ENCODE peak calls at places on chromosomes 6 and 20, in six cellular contexts. L, V, M, O, R and A are unnamed samples.

GRCh38 chr6:13302291-13302690 is 26.0 kb downstream of the TBC1D7 start:
- DNase-seq in L (peak), V (no peak), M (no peak), O (no peak), R (no peak), A (peak)

GRCh38 chr6:137820952-137821351 is 46.1 kb upstream of the TNFAIP3 start:
- DNase-seq in L (peak), V (no peak), M (no peak), O (no peak), R (no peak), A (no peak)

GRCh38 chr6:134047124-134047523 is 5.3 kb downstream of the SLC2A12 start:
- DNase-seq in L (no peak), V (no peak), M (no peak), O (no peak), R (no peak), A (no peak)

GRCh38 chr20:58984691-58985090 is 3.6 kb downstream of the NELFCD start:
- DNase-seq in L (no peak), V (no peak), M (peak), O (no peak), R (no peak), A (no peak)

GRCh38 chr20:48846516-48847492 is 19.0 kb upstream of the PREX1 start:
- DNase-seq in L (peak), V (peak), M (no peak), O (no peak), R (no peak), A (no peak)

GRCh38 chr6:134223761-134224445 is 94.0 kb downstream of the SGK1 start:
- DNase-seq in L (peak), V (no peak), M (no peak), O (no peak), R (no peak), A (no peak)

GRCh38 chr6:5712349-5713215 is 294.1 kb downstream of the NRN1 start:
- DNase-seq in L (no peak), V (no peak), M (no peak), O (no peak), R (no peak), A (peak)

GRCh38 chr20:12180107-12180661 is 262.5 kb downstream of the BTBD3 start:
- DNase-seq in L (no peak), V (no peak), M (no peak), O (no peak), R (no peak), A (no peak)

GRCh38 chr6:86961432-86962200 is 24.3 kb downstream of the HTR1E start:
- DNase-seq in L (no peak), V (no peak), M (no peak), O (no peak), R (no peak), A (no peak)

GRCh38 chr6:162728706-162729105 is 932 bp downstream of the PACRG start:
- DNase-seq in L (no peak), V (no peak), M (no peak), O (no peak), R (no peak), A (no peak)

GRCh38 chr6:5159162-5159561 is 74.0 kb downstream of the PPP1R3G start:
- DNase-seq in L (no peak), V (no peak), M (no peak), O (no peak), R (no peak), A (no peak)

GRCh38 chr6:52335576-52335975 is 26.4 kb upstream of the PAQR8 start:
- DNase-seq in L (no peak), V (no peak), M (peak), O (no peak), R (no peak), A (no peak)

GRCh38 chr20:59661141-59661540 is 56.8 kb downstream of the PHACTR3 start:
- DNase-seq in L (no peak), V (no peak), M (peak), O (no peak), R (no peak), A (peak)

GRCh38 chr6:32954983-32955802 is 2.3 kb upstream of the HLA-DMA start:
- DNase-seq in L (peak), V (no peak), M (peak), O (peak), R (no peak), A (no peak)

GRCh38 chr6:79756496-79756895 is 125.4 kb downstream of the SH3BGRL2 start:
- DNase-seq in L (no peak), V (no peak), M (no peak), O (no peak), R (no peak), A (no peak)

GRCh38 chr20:35006531-35006971 is 50.9 kb downstream of the MYH7B start:
- DNase-seq in L (no peak), V (no peak), M (no peak), O (no peak), R (no peak), A (no peak)

GRCh38 chr6:148524509-148524908 is 181.9 kb downstream of the SASH1 start:
- DNase-seq in L (peak), V (no peak), M (no peak), O (no peak), R (no peak), A (no peak)

GRCh38 chr20:62887860-62888239 is 26.2 kb upstream of the TCFL5 start:
- DNase-seq in L (no peak), V (no peak), M (no peak), O (no peak), R (no peak), A (no peak)

GRCh38 chr6:126535138-126535537 is 195.2 kb downstream of the CENPW start:
- DNase-seq in L (no peak), V (no peak), M (no peak), O (no peak), R (no peak), A (no peak)

GRCh38 chr6:14310955-14311354 is 193.4 kb downstream of the CD83 start:
- DNase-seq in L (peak), V (no peak), M (no peak), O (no peak), R (no peak), A (no peak)

GRCh38 chr6:167684276-167685104 is 142.2 kb upstream of the AFDN start:
- DNase-seq in L (no peak), V (no peak), M (peak), O (no peak), R (no peak), A (no peak)

GRCh38 chr20:46229478-46229877 is 78.8 kb downstream of the CDH22 start:
- DNase-seq in L (no peak), V (no peak), M (no peak), O (no peak), R (no peak), A (no peak)

DNA sequence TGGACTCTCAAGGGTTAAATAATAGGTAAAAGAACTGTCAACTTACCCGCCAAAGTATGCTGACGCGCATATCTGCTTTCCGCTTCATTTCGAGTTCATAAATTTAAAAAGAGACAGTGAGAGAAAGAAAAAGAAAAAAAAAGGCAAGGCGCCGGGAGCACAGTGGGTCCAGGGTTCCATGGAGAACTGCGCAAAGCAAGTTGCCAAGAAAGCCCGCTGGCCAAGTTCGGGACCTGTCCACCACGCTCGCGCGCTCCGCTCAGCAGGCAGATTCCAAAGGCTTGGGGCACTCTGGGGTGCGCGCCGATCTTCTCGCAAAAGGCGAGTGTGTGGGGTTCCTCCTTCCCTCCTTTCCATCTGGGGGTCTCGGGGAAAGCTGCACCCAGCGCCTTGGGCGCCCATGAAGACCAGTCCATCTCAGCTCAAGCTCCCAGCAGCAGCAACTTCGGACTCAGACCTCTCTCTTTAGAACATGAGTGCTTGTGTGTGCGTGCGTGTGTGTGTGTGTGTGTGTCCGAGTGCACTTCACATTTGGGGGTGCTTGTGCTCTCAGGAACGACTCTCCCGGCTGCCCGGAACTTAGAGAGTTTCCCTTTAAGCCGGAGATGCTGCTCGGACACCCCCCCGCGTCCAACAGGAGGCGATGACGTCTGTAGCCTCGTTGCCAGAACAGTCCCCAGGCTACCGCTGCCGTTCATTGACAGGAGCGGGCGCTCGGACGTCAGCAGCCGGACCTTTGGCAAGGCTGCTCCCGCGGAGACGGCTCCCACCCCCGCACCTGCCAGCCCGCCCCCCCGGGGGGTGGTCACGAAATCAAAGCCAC is 180.0 kb downstream of the TBXT start:
- DNase-seq in L (peak), V (no peak), M (peak), O (no peak), R (peak), A (no peak)
- TF ChIP-seq CTCF in L (no peak), V (no peak), M (no peak), O (no peak), R (no peak), A (no peak)

GRCh38 chr6:105898286-105898685 is 187.8 kb upstream of the PRDM1 start:
- DNase-seq in L (no peak), V (no peak), M (no peak), O (no peak), R (no peak), A (no peak)
- TF ChIP-seq CTCF in L (no peak), V (no peak), M (no peak), O (no peak), R (no peak), A (no peak)

GRCh38 chr6:111844921-111845320 is 28.3 kb downstream of the FYN start:
- DNase-seq in L (no peak), V (no peak), M (no peak), O (peak), R (no peak), A (no peak)
- TF ChIP-seq CTCF in L (no peak), V (no peak), M (no peak), O (no peak), R (peak), A (peak)

GRCh38 chr6:28682542-28682941 is 156.9 kb downstream of the GPX5 start:
- DNase-seq in L (no peak), V (no peak), M (no peak), O (no peak), R (no peak), A (no peak)

DNA sequence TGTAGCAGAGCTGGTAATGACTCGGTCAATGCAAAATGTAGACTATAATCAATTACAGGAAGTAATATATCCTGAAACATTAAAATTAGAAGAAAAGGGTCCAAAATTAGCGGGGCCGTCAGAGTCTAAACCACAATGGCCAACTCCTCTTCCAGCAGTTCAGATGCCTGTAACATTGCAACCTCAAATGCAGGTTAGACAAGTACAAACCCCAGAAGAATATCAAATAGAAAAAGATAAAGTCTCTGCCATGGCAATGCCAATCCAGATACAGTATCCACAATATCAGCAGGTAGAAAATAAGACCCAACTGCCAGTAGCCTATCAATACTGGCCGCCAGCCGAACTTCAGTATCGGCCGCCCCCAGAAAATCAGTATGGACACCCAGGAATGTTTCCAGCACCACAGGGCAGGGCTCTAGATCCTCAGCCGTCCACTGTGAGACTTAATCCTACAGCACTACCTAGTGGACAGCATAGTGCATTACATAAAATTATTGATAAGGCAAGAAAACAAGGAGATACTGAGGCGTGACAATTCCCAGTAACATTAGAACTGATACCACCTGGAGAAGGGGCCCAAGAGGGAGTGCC is 158.4 kb downstream of the GPX5 start:
- DNase-seq in L (peak), V (no peak), M (no peak), O (peak), R (no peak), A (no peak)
- TF ChIP-seq CTCF in L (peak), V (peak), M (peak), O (peak), R (peak), A (peak)

DNA sequence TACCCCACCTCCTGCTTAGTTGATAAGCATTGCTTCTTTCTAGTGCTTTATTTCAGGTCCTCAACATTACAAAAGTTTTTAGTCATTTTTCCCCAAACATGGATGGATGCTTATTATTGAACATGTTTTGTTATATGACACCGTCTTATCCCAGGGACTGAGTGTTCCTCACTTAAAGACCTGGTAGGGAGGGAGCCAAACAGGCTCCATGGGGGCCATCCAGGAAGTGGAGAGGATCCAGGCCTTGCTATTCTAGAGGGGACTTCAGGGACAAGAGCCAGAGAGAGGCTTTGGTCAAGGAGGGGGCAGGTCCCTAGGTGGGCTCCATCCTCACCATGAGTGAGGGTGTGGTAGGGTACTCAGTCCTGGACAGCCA is 7.4 kb downstream of the SLC32A1 start:
- DNase-seq in L (no peak), V (no peak), M (no peak), O (no peak), R (no peak), A (no peak)
- TF ChIP-seq CTCF in L (no peak), V (no peak), M (no peak), O (no peak), R (no peak), A (no peak)